ENCODE peak calls at places on chromosomes 4 and X, in nine cellular contexts. B is HS-5, Z is amniotic stem cell, K is H1, M is ELR, Q is HFFc6, O is left colon, A is T-helper 17 cell, T is A172. D is an unnamed sample.

GRCh38 chrX:21656587-21657317 is 1.4 kb downstream of the KLHL34 start:
- DNase-seq in Z (no peak), A (no peak), Q (no peak), M (no peak), O (no peak), B (no peak), T (no peak), K (no peak), D (no peak)

GRCh38 chrX:37817579-37817978 is 29.8 kb downstream of the DYNLT3 start:
- DNase-seq in T (no peak), B (no peak), K (no peak), O (no peak), Q (no peak), Z (no peak), A (no peak), M (no peak), D (no peak)

GRCh38 chr4:186472948-186473347 is 82.4 kb downstream of the MTNR1A start:
- DNase-seq in T (peak; percentile 19), O (no peak), M (peak; percentile 43), A (no peak), K (no peak), B (peak; percentile 15), Z (no peak), Q (peak; percentile 38), D (no peak)

GRCh38 chrX:9767375-9767774 is 1.7 kb upstream of the GPR143 start:
- DNase-seq in Q (no peak), M (no peak), Z (no peak), K (no peak), A (no peak), O (no peak), T (no peak), B (no peak), D (no peak)

GRCh38 chr4:16642897-16643296 is 255.5 kb downstream of the LDB2 start:
- DNase-seq in T (no peak), K (no peak), O (no peak), M (peak; percentile 40), Q (no peak), Z (no peak), A (no peak), B (no peak), D (no peak)

GRCh38 chr4:158161561-158162354 is 11.1 kb downstream of the GASK1B start:
- DNase-seq in T (peak; percentile 99), M (peak; percentile 83), B (peak; percentile 77), A (no peak), O (no peak), Z (no peak), K (no peak), Q (peak; percentile 74), D (peak; percentile 96)

GRCh38 chr4:142427456-142427855 is 418.6 kb downstream of the INPP4B start:
- DNase-seq in Q (no peak), M (no peak), A (no peak), K (no peak), B (no peak), O (no peak), Z (no peak), T (no peak), D (no peak)

GRCh38 chrX:130179579-130180215 is 7.9 kb downstream of the RAB33A start:
- DNase-seq in M (no peak), T (no peak), Q (no peak), O (no peak), Z (no peak), K (no peak), B (no peak), A (no peak), D (no peak)

GRCh38 chr4:83644677-83645639 is 109.0 kb downstream of the GPAT3 start:
- DNase-seq in Z (no peak), A (no peak), T (peak; percentile 66), M (peak; percentile 68), K (no peak), B (peak; percentile 34), O (no peak), Q (peak; percentile 38), D (no peak)

GRCh38 chr4:189763573-189763972 is 177.1 kb upstream of the FRG1 start:
- DNase-seq in A (no peak), M (no peak), Z (no peak), T (no peak), B (no peak), Q (no peak), K (no peak), O (no peak), D (no peak)

GRCh38 chrX:119728487-119728886 is 29.9 kb upstream of the SOWAHD start:
- DNase-seq in T (no peak), A (no peak), B (no peak), M (no peak), Z (no peak), Q (no peak), O (peak; percentile 18), K (no peak), D (no peak)

GRCh38 chr4:101682946-101683345 is 107.6 kb upstream of the BANK1 start:
- DNase-seq in O (no peak), Z (no peak), B (no peak), A (no peak), Q (no peak), K (no peak), T (no peak), M (no peak), D (no peak)

GRCh38 chr4:114398386-114398785 is 200.2 kb upstream of the UGT8 start:
- DNase-seq in O (no peak), M (no peak), K (no peak), B (no peak), T (no peak), Z (no peak), A (no peak), Q (no peak), D (no peak)

GRCh38 chr4:94463771-94464170 is 12.0 kb downstream of the PDLIM5 start:
- DNase-seq in Q (peak; percentile 36), K (no peak), A (no peak), Z (no peak), B (no peak), M (peak; percentile 28), O (no peak), T (no peak), D (no peak)

GRCh38 chrX:20547649-20548051 is 280.9 kb upstream of the RPS6KA3 start:
- DNase-seq in O (peak; percentile 61), A (no peak), K (no peak), Q (peak; percentile 1), Z (no peak), M (peak; percentile 23), T (peak; percentile 74), B (no peak), D (peak; percentile 56)

GRCh38 chr4:151117371-151117962 is 18.0 kb downstream of the RPS3A start:
- DNase-seq in T (peak; percentile 65), A (peak; percentile 30), Q (peak; percentile 70), K (peak; percentile 78), O (peak; percentile 64), M (peak; percentile 71), B (peak; percentile 33), Z (peak; percentile 43), D (no peak)

GRCh38 chrX:101287402-101287801 is 3.7 kb downstream of the TAF7L start:
- DNase-seq in Q (peak; percentile 45), A (no peak), B (peak; percentile 31), O (no peak), K (no peak), M (peak; percentile 56), T (peak; percentile 20), Z (no peak), D (no peak)

GRCh38 chrX:54786972-54787371 is 11.1 kb downstream of the ITIH6 start:
- DNase-seq in Z (no peak), M (no peak), A (peak; percentile 21), K (no peak), B (no peak), O (peak; percentile 39), Q (no peak), T (no peak), D (no peak)

GRCh38 chr4:180665994-180666818 is 1577.0 kb upstream of the TENM3 start:
- DNase-seq in O (no peak), T (peak; percentile 67), A (no peak), K (no peak), Z (peak; percentile 46), M (peak; percentile 76), Q (peak; percentile 45), B (peak; percentile 33), D (peak; percentile 26)

GRCh38 chr4:3483471-3483921 is 20.4 kb downstream of the DOK7 start:
- DNase-seq in M (peak; percentile 40), Q (peak; percentile 15), K (no peak), T (peak; percentile 79), Z (no peak), B (no peak), O (no peak), A (no peak), D (no peak)

GRCh38 chr4:8199594-8200301 is 658 bp downstream of the SH3TC1 start:
- DNase-seq in T (no peak), A (peak; percentile 37), M (no peak), K (no peak), B (no peak), Z (no peak), Q (no peak), O (peak; percentile 64), D (no peak)

GRCh38 chr4:139279723-139280620 is at the start of gene MGARP:
- DNase-seq in M (peak; percentile 15), A (no peak), T (no peak), Z (no peak), B (no peak), O (peak; percentile 13), Q (no peak), K (peak; percentile 88), D (no peak)

GRCh38 chrX:150229030-150229429 is 134.1 kb upstream of the MAMLD1 start:
- DNase-seq in A (no peak), M (no peak), Q (no peak), Z (no peak), K (no peak), B (no peak), O (no peak), T (no peak), D (no peak)

GRCh38 chr4:37827030-37827705 is 682 bp downstream of the PGM2 start:
- DNase-seq in Z (no peak), A (no peak), B (no peak), M (peak; percentile 68), T (peak; percentile 29), O (no peak), K (no peak), Q (peak; percentile 44), D (peak; percentile 12)

GRCh38 chrX:68203656-68204055 is 229.6 kb downstream of the OPHN1 start:
- DNase-seq in O (no peak), B (no peak), Q (no peak), A (no peak), T (no peak), M (no peak), K (no peak), Z (no peak), D (no peak)